ENCODE peak calls at places on chromosomes 6 and 20, in six cellular contexts. L is GM23248, C is PC-3, A is HCT116, I is SK-N-SH, U is neural progenitor cell. D is an unnamed sample.

GRCh38 chr6:143234686-143235085 is 174.0 kb downstream of the AIG1 start:
- DNase-seq in C (peak), L (peak), I (no peak), U (no peak), A (no peak), D (no peak)

GRCh38 chr20:607476-607875 is 2.6 kb downstream of the TCF15 start:
- DNase-seq in I (no peak), U (no peak), L (no peak), C (no peak), A (no peak), D (no peak)

GRCh38 chr20:63624486-63624885 is 2.4 kb downstream of the GMEB2 start:
- DNase-seq in I (no peak), C (no peak), A (no peak), U (peak), L (peak), D (no peak)

GRCh38 chr6:138909975-138910374 is 78.1 kb downstream of the REPS1 start:
- DNase-seq in U (no peak), C (no peak), L (no peak), I (no peak), A (no peak), D (no peak)

GRCh38 chr6:56542367-56543331 is 100.0 kb downstream of the DST start:
- DNase-seq in C (peak), U (peak), I (peak), A (peak), L (peak), D (peak)

GRCh38 chr20:38127011-38127621 is 38.0 kb downstream of the TGM2 start:
- DNase-seq in L (peak), U (no peak), C (peak), I (no peak), A (peak), D (no peak)

GRCh38 chr6:21987501-21987957 is 309.3 kb downstream of the PRL start:
- DNase-seq in A (peak), U (peak), I (peak), C (peak), L (peak), D (no peak)

GRCh38 chr20:50062006-50062838 is 50.7 kb downstream of the UBE2V1 start:
- DNase-seq in A (no peak), C (no peak), I (no peak), L (peak), U (no peak), D (no peak)

GRCh38 chr6:166415306-166415705 is 32.6 kb upstream of the MPC1 start:
- DNase-seq in U (no peak), A (no peak), I (no peak), L (no peak), C (no peak), D (no peak)

GRCh38 chr20:14319704-14320103 is 17.7 kb downstream of the FLRT3 start:
- DNase-seq in U (no peak), I (no peak), C (no peak), A (no peak), L (no peak), D (no peak)

GRCh38 chr6:38593419-38593818 is 46.3 kb downstream of the BTBD9 start:
- DNase-seq in C (no peak), U (no peak), I (no peak), L (peak), A (no peak), D (no peak)

GRCh38 chr6:99885051-99885450 is 109.0 kb downstream of the MCHR2 start:
- DNase-seq in L (no peak), C (peak), I (no peak), U (no peak), A (no peak), D (no peak)

GRCh38 chr20:45345104-45345936 is 2.9 kb downstream of the SDC4 start:
- DNase-seq in A (no peak), I (no peak), C (peak), L (no peak), U (no peak), D (no peak)

GRCh38 chr6:1240766-1241165 is 71.1 kb upstream of the FOXQ1 start:
- DNase-seq in U (no peak), I (no peak), A (no peak), C (peak), L (peak), D (no peak)

GRCh38 chr6:14375940-14376339 is 258.4 kb downstream of the CD83 start:
- DNase-seq in U (no peak), I (no peak), A (no peak), L (no peak), C (no peak), D (no peak)

GRCh38 chr6:24520929-24521546 is 26.3 kb downstream of the ALDH5A1 start:
- DNase-seq in U (peak), A (peak), C (peak), I (peak), L (peak), D (peak)

GRCh38 chr6:97294451-97294850 is 11.4 kb upstream of the MMS22L start:
- DNase-seq in C (peak), U (no peak), I (no peak), L (peak), A (no peak), D (no peak)

GRCh38 chr20:6806291-6806690 is 38.8 kb downstream of the BMP2 start:
- DNase-seq in U (no peak), L (no peak), A (no peak), I (no peak), C (no peak), D (no peak)

GRCh38 chr6:98824163-98824906 is 10.0 kb upstream of the POU3F2 start:
- DNase-seq in I (peak), L (no peak), A (no peak), C (no peak), U (peak), D (no peak)

GRCh38 chr6:11665636-11666335 is 112.8 kb downstream of the ADTRP start:
- DNase-seq in U (no peak), I (no peak), L (no peak), A (no peak), C (no peak), D (no peak)

GRCh38 chr20:49676581-49677291 is 36.9 kb downstream of the B4GALT5 start:
- DNase-seq in L (peak), C (peak), I (no peak), A (no peak), U (no peak), D (peak)

GRCh38 chr20:50519036-50519780 is 9.0 kb downstream of the PTPN1 start:
- DNase-seq in A (no peak), U (no peak), C (no peak), I (no peak), L (no peak), D (no peak)

GRCh38 chr20:37308098-37309050 is 18.9 kb downstream of the MANBAL start:
- DNase-seq in C (no peak), I (no peak), L (no peak), A (no peak), U (no peak), D (peak)

GRCh38 chr6:20632696-20633095 is 98.4 kb downstream of the CDKAL1 start:
- DNase-seq in C (no peak), U (no peak), A (no peak), L (no peak), I (no peak), D (no peak)

GRCh38 chr6:111663692-111664564 is 58.2 kb upstream of the TRAF3IP2 start:
- DNase-seq in A (no peak), L (peak), U (peak), I (peak), C (no peak), D (no peak)

GRCh38 chr6:165606740-165607008 is 56.4 kb downstream of the PDE10A start:
- DNase-seq in U (no peak), I (no peak), A (no peak), C (no peak), L (no peak), D (no peak)

GRCh38 chr20:2806351-2806701 is 5.9 kb upstream of the CPXM1 start:
- DNase-seq in U (no peak), L (no peak), A (no peak), C (no peak), I (no peak), D (no peak)

GRCh38 chr6:73123632-73124329 is 101.5 kb downstream of the KHDC1L start:
- DNase-seq in L (no peak), I (no peak), A (no peak), C (peak), U (no peak), D (no peak)

GRCh38 chr6:73116330-73116729 is 109.0 kb downstream of the KHDC1L start:
- DNase-seq in U (no peak), I (no peak), A (no peak), L (no peak), C (no peak), D (no peak)

GRCh38 chr6:73121421-73121993 is 103.8 kb downstream of the KHDC1L start:
- DNase-seq in L (peak), C (peak), I (no peak), U (no peak), A (no peak), D (no peak)
- TF ChIP-seq EZH2phosphoT487 in L (no peak), C (no peak), I (no peak), U (no peak), A (no peak), D (no peak)

GRCh38 chr6:43275782-43276179 is 22.3 kb upstream of the SLC22A7 start:
- DNase-seq in A (no peak), U (peak), L (no peak), I (peak), C (no peak), D (no peak)

GRCh38 chr6:43274916-43275597 is 23.0 kb upstream of the SLC22A7 start:
- DNase-seq in A (no peak), L (peak), U (peak), I (peak), C (no peak), D (no peak)

GRCh38 chr6:43277083-43277642 is 20.9 kb upstream of the SLC22A7 start:
- DNase-seq in L (no peak), A (no peak), I (no peak), C (no peak), U (no peak), D (no peak)

GRCh38 chr6:43277643-43278523 is 20.2 kb upstream of the SLC22A7 start:
- DNase-seq in C (no peak), L (no peak), A (no peak), U (peak), I (no peak), D (no peak)

GRCh38 chr6:43276180-43277082 is 21.6 kb upstream of the SLC22A7 start:
- DNase-seq in U (peak), I (no peak), C (no peak), L (peak), A (no peak), D (no peak)
- H3K9ac ChIP-seq in U (no peak), I (no peak), C (no peak), L (no peak), A (no peak), D (no peak)

GRCh38 chr6:47117314-47117713 is 75.2 kb upstream of the ADGRF1 start:
- DNase-seq in U (no peak), C (no peak), A (no peak), I (no peak), L (no peak), D (no peak)

GRCh38 chr6:47112311-47112710 is 70.2 kb upstream of the ADGRF1 start:
- DNase-seq in L (no peak), A (no peak), C (no peak), U (no peak), I (no peak), D (no peak)

GRCh38 chr6:47116086-47116485 is 74.0 kb upstream of the ADGRF1 start:
- DNase-seq in U (no peak), I (no peak), A (no peak), C (peak), L (no peak), D (no peak)

GRCh38 chr6:47114460-47114859 is 72.3 kb upstream of the ADGRF1 start:
- DNase-seq in C (no peak), I (no peak), U (no peak), A (no peak), L (no peak), D (no peak)

DNA sequence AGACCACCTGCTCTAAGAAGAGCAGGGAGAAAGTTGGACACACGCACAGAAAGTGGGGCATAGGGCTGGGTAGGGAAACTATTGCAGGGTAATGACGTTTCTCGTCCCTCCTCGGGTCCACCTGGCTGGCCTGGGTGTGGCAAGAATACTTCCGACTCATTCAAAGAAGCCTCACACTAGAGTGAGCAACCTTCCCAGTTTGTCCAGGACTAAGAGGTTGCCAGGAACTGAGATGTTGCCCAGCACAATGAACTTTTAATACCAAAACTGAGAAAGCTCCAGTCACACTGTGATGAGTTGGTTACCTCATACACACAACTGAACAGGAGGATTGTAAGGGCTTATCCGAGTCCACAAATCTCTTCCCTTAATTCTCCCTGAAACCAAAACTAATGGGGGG is 74.5 kb upstream of the ADGRF1 start:
- DNase-seq in U (no peak), A (no peak), I (no peak), C (peak), L (no peak), D (no peak)
- TF ChIP-seq EZH2phosphoT487 in U (no peak), A (no peak), I (no peak), C (no peak), L (no peak), D (no peak)

GRCh38 chr6:106128981-106129761 is 43.0 kb downstream of the PRDM1 start:
- DNase-seq in I (no peak), A (no peak), U (no peak), C (peak), L (peak), D (peak)

GRCh38 chr6:106134087-106134770 is 48.1 kb downstream of the PRDM1 start:
- DNase-seq in I (no peak), A (no peak), C (peak), U (no peak), L (no peak), D (no peak)

GRCh38 chr6:106134906-106135634 is 48.9 kb downstream of the PRDM1 start:
- DNase-seq in C (peak), I (no peak), L (peak), A (peak), U (no peak), D (no peak)

GRCh38 chr6:106133040-106133439 is 46.9 kb downstream of the PRDM1 start:
- DNase-seq in C (no peak), A (no peak), U (no peak), I (no peak), L (no peak), D (no peak)

DNA sequence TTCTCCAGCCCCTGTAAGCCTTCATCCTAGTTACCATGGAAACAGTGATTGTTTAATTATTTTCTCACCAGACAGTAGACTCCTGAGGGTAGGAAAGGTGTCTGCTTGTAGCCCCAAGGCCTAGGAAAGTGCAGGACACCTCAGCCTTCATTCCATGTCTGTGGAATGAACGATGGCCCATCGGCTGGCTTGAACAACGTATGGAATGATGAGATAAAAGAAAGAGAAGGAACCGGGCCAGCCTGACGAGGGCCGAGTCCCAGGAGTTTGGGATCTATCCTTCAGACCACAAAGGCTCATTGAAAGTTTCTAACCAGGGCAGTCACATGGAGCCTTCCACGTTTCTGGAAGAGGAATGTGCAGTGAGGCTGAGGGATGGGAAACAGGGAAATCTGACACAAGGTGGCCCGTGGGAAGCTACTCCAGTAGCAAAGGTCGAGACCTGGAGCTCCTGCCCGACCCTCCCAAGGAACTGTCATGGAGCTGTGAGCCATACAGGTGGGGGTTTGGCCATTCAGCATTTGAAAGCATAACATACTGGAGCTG is 46.1 kb downstream of the PRDM1 start:
- DNase-seq in U (no peak), C (no peak), A (no peak), L (no peak), I (no peak), D (no peak)
- H3K9ac ChIP-seq in U (no peak), C (no peak), A (no peak), L (no peak), I (no peak), D (no peak)

DNA sequence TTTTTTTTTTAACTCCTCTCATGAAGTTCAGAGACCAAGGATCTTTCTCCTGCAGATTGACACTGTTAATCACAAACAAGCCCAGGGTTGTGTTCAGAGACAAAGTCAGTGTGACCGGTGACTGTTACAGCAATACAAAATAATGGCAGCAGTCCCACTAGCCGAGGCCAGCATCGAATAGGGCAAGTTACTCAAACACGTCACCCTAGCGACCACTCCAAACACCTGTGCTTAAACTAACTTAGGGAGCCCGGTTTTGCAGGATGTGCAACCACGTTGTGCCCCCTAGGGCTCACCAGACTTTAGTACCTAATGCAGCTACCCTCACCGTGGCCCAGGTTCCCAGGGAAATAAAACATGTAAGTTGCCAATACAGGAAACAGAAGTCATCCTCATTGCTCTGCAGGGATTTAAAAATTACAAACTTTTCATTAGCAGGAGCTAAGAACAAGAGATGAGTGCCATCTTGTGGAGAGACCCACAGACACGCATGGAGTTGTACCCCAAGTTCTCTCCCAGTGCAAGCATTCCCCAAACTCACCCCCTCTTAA is 38.1 kb downstream of the FAM50B start:
- DNase-seq in A (no peak), U (no peak), I (no peak), C (peak), L (peak), D (no peak)
- TF ChIP-seq EZH2phosphoT487 in A (no peak), U (no peak), I (no peak), C (no peak), L (no peak), D (no peak)

GRCh38 chr20:57433658-57434389 is 42.6 kb downstream of the RBM38 start:
- DNase-seq in I (no peak), A (no peak), C (no peak), L (no peak), U (no peak), D (no peak)

GRCh38 chr20:57435105-57435497 is 43.9 kb downstream of the RBM38 start:
- DNase-seq in U (no peak), C (no peak), A (no peak), L (no peak), I (no peak), D (no peak)

GRCh38 chr20:57435498-57436222 is 44.5 kb downstream of the RBM38 start:
- DNase-seq in L (no peak), I (no peak), C (peak), A (peak), U (peak), D (peak)

GRCh38 chr20:57432874-57433491 is 41.8 kb downstream of the RBM38 start:
- DNase-seq in U (no peak), C (peak), L (peak), A (no peak), I (no peak), D (peak)

GRCh38 chr20:57434390-57434700 is 43.1 kb downstream of the RBM38 start:
- DNase-seq in A (no peak), C (no peak), U (peak), L (no peak), I (no peak), D (no peak)
- H3K9ac ChIP-seq in A (no peak), C (no peak), U (no peak), L (no peak), I (no peak), D (no peak)

DNA sequence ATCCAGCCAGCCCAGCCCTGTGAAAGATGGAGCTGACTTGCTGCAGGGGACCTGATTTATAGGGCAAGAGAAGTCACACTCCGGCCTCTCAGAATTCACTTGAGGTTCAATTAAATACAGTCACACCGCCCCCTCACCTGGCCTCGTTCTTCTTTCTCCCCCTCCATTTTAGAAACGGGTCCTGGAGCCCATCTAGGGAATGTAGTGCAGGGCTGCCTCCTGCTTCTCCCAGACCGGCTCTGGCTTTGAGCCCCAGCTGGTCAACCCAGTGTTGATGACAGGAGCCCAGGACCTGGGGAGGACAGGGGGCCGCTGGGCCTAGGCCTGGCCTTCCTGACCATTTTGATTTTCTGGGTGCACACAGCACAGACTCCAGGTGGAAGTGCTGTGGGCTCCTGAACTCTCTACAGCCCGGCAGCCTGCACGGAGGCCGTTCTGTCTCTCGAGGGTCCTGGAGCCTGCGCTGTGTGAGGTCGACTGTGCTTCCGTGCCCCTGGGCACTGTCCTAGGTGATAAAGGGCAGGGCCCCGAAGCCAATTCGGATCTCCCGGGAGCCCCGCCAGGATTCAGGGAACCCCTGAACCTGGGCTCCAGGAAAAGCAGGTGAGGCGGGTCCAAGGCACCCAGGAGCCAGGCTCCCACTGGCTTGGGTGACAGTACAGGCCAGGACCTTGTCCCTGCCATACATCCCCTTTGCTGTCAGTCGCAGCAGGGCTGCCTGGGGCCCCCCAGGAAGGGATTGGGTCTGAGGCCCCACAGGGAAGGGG is 23.3 kb downstream of the NPEPL1 start:
- DNase-seq in I (peak), L (no peak), A (no peak), U (no peak), C (no peak), D (no peak)
- TF ChIP-seq EZH2phosphoT487 in I (no peak), L (no peak), A (no peak), U (no peak), C (no peak), D (no peak)